ENCODE peak calls at places on chromosomes 3 and 15, in seven cellular contexts. S is cardiac fibroblast, W is substantia nigra, O is HuH-7, U is GM12891, K is NCI-H2171, Q is fibroblast of pulmonary artery. L is an unnamed sample.

GRCh38 chr3:119098620-119099222 is 47.2 kb upstream of the TEX55 start:
- DNase-seq in S (peak; percentile 49), W (no peak), O (peak; percentile 28), U (no peak), K (peak; percentile 1), Q (peak; percentile 58), L (peak; percentile 20)

GRCh38 chr3:197501879-197502620 is 53.7 kb downstream of the BDH1 start:
- DNase-seq in S (peak; percentile 73), W (peak; percentile 53), O (peak; percentile 83), U (peak; percentile 65), K (peak; percentile 79), Q (peak; percentile 66), L (no peak)

GRCh38 chr3:71646971-71647370 is 63.4 kb upstream of the FOXP1 start:
- DNase-seq in S (no peak), W (no peak), O (no peak), U (no peak), K (no peak), Q (no peak), L (no peak)

GRCh38 chr15:70451861-70452653 is 311.3 kb downstream of the UACA start:
- DNase-seq in S (no peak), W (no peak), O (no peak), U (no peak), K (no peak), Q (no peak), L (no peak)

GRCh38 chr3:142272200-142272891 is 47.0 kb upstream of the GK5 start:
- DNase-seq in S (no peak), W (no peak), O (no peak), U (no peak), K (no peak), Q (peak; percentile 49), L (no peak)

GRCh38 chr3:175433026-175433668 is 574.0 kb downstream of the NAALADL2 start:
- DNase-seq in S (peak; percentile 75), W (no peak), O (no peak), U (no peak), K (no peak), Q (peak; percentile 81), L (peak; percentile 4)

GRCh38 chr3:84980456-84980855 is 21.7 kb downstream of the CADM2 start:
- DNase-seq in S (no peak), W (no peak), O (no peak), U (no peak), K (no peak), Q (no peak), L (no peak)

GRCh38 chr3:8313591-8314298 is 187.9 kb upstream of the LMCD1 start:
- DNase-seq in S (no peak), W (no peak), O (no peak), U (no peak), K (no peak), Q (no peak), L (no peak)

GRCh38 chr3:22039156-22039555 is 288.1 kb upstream of the ZNF385D start:
- DNase-seq in S (no peak), W (no peak), O (no peak), U (no peak), K (peak; percentile 31), Q (no peak), L (no peak)

GRCh38 chr3:194481525-194482195 is 5.1 kb downstream of the ATP13A3 start:
- DNase-seq in S (no peak), W (no peak), O (peak; percentile 60), U (no peak), K (no peak), Q (no peak), L (no peak)

GRCh38 chr15:37107071-37107753 is 6.9 kb upstream of the MEIS2 start:
- DNase-seq in S (peak; percentile 69), W (no peak), O (no peak), U (no peak), K (no peak), Q (peak; percentile 74), L (no peak)

GRCh38 chr15:39058371-39059131 is 493.9 kb upstream of the RASGRP1 start:
- DNase-seq in S (no peak), W (no peak), O (no peak), U (no peak), K (no peak), Q (no peak), L (no peak)

GRCh38 chr3:178223876-178224275 is 312.4 kb upstream of the KCNMB2 start:
- DNase-seq in S (peak; percentile 24), W (no peak), O (no peak), U (no peak), K (no peak), Q (peak; percentile 22), L (no peak)

GRCh38 chr3:46882377-46883015 is 5.0 kb downstream of the PTH1R start:
- DNase-seq in S (peak; percentile 56), W (no peak), O (peak; percentile 58), U (peak; percentile 56), K (no peak), Q (peak; percentile 44), L (no peak)

GRCh38 chr3:8480699-8481098 is 20.9 kb upstream of the LMCD1 start:
- DNase-seq in S (no peak), W (no peak), O (no peak), U (no peak), K (no peak), Q (no peak), L (no peak)

GRCh38 chr15:61243984-61244593 is 15.0 kb upstream of the RORA start:
- DNase-seq in S (no peak), W (no peak), O (no peak), U (no peak), K (no peak), Q (no peak), L (no peak)

GRCh38 chr3:30333903-30334302 is 272.5 kb upstream of the TGFBR2 start:
- DNase-seq in S (no peak), W (no peak), O (no peak), U (no peak), K (no peak), Q (no peak), L (no peak)

GRCh38 chr3:51637941-51638471 is 33.0 kb upstream of the TEX264 start:
- DNase-seq in S (peak; percentile 74), W (no peak), O (peak; percentile 77), U (peak; percentile 50), K (peak; percentile 27), Q (peak; percentile 75), L (peak; percentile 36)

GRCh38 chr15:51104512-51104911 is 9.8 kb upstream of the TNFAIP8L3 start:
- DNase-seq in S (peak; percentile 87), W (no peak), O (no peak), U (no peak), K (no peak), Q (peak; percentile 82), L (no peak)

GRCh38 chr3:52347716-52348635 is 31.9 kb downstream of the DNAH1 start:
- DNase-seq in S (no peak), W (no peak), O (no peak), U (no peak), K (no peak), Q (no peak), L (no peak)

L was measured in Panc1.